ENCODE peak calls at places on chromosomes 7 and 10, in nine cellular contexts. H is CD4-positive, alpha-beta T cell; L is GM12864; X is CD8-positive, alpha-beta T cell; W is adrenal gland; D is GM12865; O is fibroblast of the aortic adventitia; M is osteocyte; Q is nephron progenitor cell. U is an unnamed sample.

GRCh38 chr10:74794531-74794930 is 31.9 kb upstream of the KAT6B start:
- DNase-seq in H (no peak), L (no peak), X (no peak), W (no peak), D (no peak), O (no peak), M (no peak), Q (no peak), U (no peak)

GRCh38 chr7:83211685-83212084 is 49.0 kb upstream of the PCLO start:
- DNase-seq in H (no peak), L (no peak), X (no peak), W (no peak), D (no peak), O (no peak), M (no peak), Q (no peak), U (no peak)

GRCh38 chr10:106866244-106866845 is 298.2 kb downstream of the SORCS1 start:
- DNase-seq in H (no peak), L (peak), X (no peak), W (no peak), D (peak), O (no peak), M (no peak), Q (no peak), U (no peak)

GRCh38 chr10:12588091-12588850 is 238.9 kb downstream of the CAMK1D start:
- DNase-seq in H (peak), L (no peak), X (peak), W (peak), D (peak), O (peak), M (no peak), Q (no peak), U (no peak)

GRCh38 chr7:29801929-29802328 is 4.4 kb upstream of the WIPF3 start:
- DNase-seq in H (no peak), L (no peak), X (no peak), W (no peak), D (no peak), O (no peak), M (no peak), Q (no peak), U (no peak)

GRCh38 chr10:133165556-133166503 is 5.8 kb downstream of the KNDC1 start:
- DNase-seq in H (no peak), L (no peak), X (no peak), W (no peak), D (no peak), O (no peak), M (peak), Q (no peak), U (no peak)

GRCh38 chr7:150966002-150966401 is 12.1 kb downstream of the KCNH2 start:
- DNase-seq in H (no peak), L (no peak), X (peak), W (no peak), D (no peak), O (no peak), M (no peak), Q (no peak), U (no peak)

GRCh38 chr10:63586048-63586447 is 64.8 kb downstream of the REEP3 start:
- DNase-seq in H (no peak), L (no peak), X (no peak), W (no peak), D (no peak), O (no peak), M (no peak), Q (no peak), U (no peak)

GRCh38 chr10:7315906-7316305 is 94.9 kb downstream of the SFMBT2 start:
- DNase-seq in H (no peak), L (no peak), X (no peak), W (no peak), D (no peak), O (no peak), M (no peak), Q (no peak), U (no peak)

GRCh38 chr10:49518982-49519578 is 19.8 kb downstream of the ERCC6 start:
- DNase-seq in H (no peak), L (peak), X (no peak), W (peak), D (peak), O (peak), M (no peak), Q (peak), U (peak)

GRCh38 chr10:113454341-113455061 is 98.4 kb upstream of the HABP2 start:
- DNase-seq in H (no peak), L (peak), X (no peak), W (peak), D (peak), O (peak), M (no peak), Q (peak), U (no peak)

GRCh38 chr7:105474045-105474444 is 48.0 kb downstream of the PUS7 start:
- DNase-seq in H (no peak), L (no peak), X (no peak), W (no peak), D (no peak), O (no peak), M (no peak), Q (no peak), U (no peak)

GRCh38 chr10:59366310-59366709 is 4.0 kb upstream of the FAM13C start:
- DNase-seq in H (no peak), L (no peak), X (no peak), W (peak), D (no peak), O (peak), M (no peak), Q (no peak), U (no peak)

GRCh38 chr7:73905360-73905759 is 44.4 kb downstream of the TMEM270 start:
- DNase-seq in H (no peak), L (no peak), X (no peak), W (no peak), D (no peak), O (no peak), M (no peak), Q (no peak), U (no peak)

GRCh38 chr10:13270877-13271551 is 28.9 kb downstream of the PHYH start:
- DNase-seq in H (no peak), L (no peak), X (no peak), W (no peak), D (no peak), O (peak), M (no peak), Q (no peak), U (peak)

GRCh38 chr10:87817873-87818504 is at the start of gene ATAD1:
- DNase-seq in H (peak), L (peak), X (peak), W (peak), D (peak), O (peak), M (peak), Q (peak), U (peak)

GRCh38 chr10:87819274-87819585 is 1.2 kb upstream of the ATAD1 start:
- DNase-seq in H (no peak), L (no peak), X (no peak), W (no peak), D (no peak), O (no peak), M (no peak), Q (no peak), U (no peak)

GRCh38 chr10:87816842-87817178 is 1.2 kb downstream of the ATAD1 start:
- DNase-seq in H (no peak), L (no peak), X (no peak), W (no peak), D (no peak), O (peak), M (no peak), Q (no peak), U (no peak)

GRCh38 chr10:87817291-87817872 is 644 bp downstream of the ATAD1 start:
- DNase-seq in H (peak), L (no peak), X (no peak), W (no peak), D (no peak), O (peak), M (no peak), Q (no peak), U (no peak)

DNA sequence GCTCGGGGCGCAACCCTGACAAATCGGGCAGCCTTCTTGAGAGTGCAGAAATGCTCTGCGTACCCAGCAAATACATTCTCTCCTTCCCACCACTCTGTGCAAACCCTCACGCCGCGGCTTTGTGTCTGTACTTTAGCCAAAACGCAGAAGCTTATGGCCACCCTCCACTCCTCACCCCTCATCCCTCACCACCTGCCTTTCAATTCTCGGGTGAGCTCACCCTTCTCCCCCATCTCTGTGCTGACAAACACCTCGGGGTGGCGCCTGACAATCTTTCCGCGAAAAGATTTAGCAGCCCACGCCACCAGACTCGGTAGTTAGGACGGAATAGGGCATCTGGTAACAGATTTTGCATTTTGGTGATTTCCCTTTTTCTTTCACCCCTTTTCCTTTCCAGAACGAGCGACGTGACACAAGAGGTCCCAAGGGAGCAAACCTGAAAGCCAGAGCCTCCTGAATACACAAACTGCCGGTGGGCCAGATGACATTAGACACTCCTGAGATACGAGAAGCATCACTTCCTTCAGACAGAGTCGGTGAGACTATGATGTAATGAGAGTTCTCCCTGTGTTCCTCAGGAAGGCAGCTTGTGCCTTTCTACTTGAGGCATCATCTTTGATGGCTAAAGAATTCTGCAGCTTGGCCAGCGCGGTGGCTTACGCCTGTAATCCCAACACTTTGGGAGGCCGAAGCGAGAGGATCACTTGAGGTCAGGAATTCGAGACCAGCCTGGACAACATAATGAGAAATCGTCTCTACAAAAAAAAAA is 663 bp upstream of the ATAD1 start:
- DNase-seq in H (peak), L (no peak), X (peak), W (no peak), D (peak), O (peak), M (no peak), Q (no peak), U (no peak)
- TF ChIP-seq CTCF in H (peak), L (peak), X (no peak), W (no peak), D (peak), O (peak), M (no peak), Q (no peak), U (no peak)

GRCh38 chr10:80453392-80453714 is 757 bp upstream of the TSPAN14 start:
- DNase-seq in H (no peak), L (no peak), X (peak), W (no peak), D (no peak), O (no peak), M (no peak), Q (no peak), U (no peak)
- TF ChIP-seq CTCF in H (no peak), L (no peak), X (no peak), W (no peak), D (no peak), O (no peak), M (no peak), Q (no peak), U (peak)

GRCh38 chr10:114653926-114654325 is 4.1 kb downstream of the ABLIM1 start:
- DNase-seq in H (no peak), L (no peak), X (no peak), W (no peak), D (no peak), O (no peak), M (no peak), Q (no peak), U (no peak)
- TF ChIP-seq CTCF in H (no peak), L (no peak), X (no peak), W (no peak), D (no peak), O (no peak), M (no peak), Q (no peak), U (no peak)

GRCh38 chr10:86293323-86293840 is 73.2 kb downstream of the GRID1 start:
- DNase-seq in H (no peak), L (no peak), X (no peak), W (no peak), D (no peak), O (no peak), M (peak), Q (no peak), U (no peak)
- TF ChIP-seq CTCF in H (no peak), L (no peak), X (no peak), W (no peak), D (no peak), O (no peak), M (no peak), Q (no peak), U (no peak)

GRCh38 chr10:1109795-1110673 is 53.8 kb downstream of the WDR37 start:
- DNase-seq in H (peak), L (peak), X (peak), W (peak), D (peak), O (peak), M (no peak), Q (peak), U (peak)
- TF ChIP-seq CTCF in H (peak), L (peak), X (peak), W (peak), D (peak), O (peak), M (peak), Q (peak), U (peak)